ENCODE peak calls at places on chromosomes 3 and 15, in eight cellular contexts. O is IMR-90, Z is fibroblast of lung, V is keratinocyte, A is H1, D is MM.1S, J is hepatocyte, X is mammary epithelial cell. F is an unnamed sample.

GRCh38 chr3:123344175-123344908 is 104.5 kb downstream of the ADCY5 start:
- DNase-seq in J (no peak), V (no peak), A (no peak), Z (peak; percentile 62), O (peak; percentile 74), X (no peak), D (peak; percentile 9), F (no peak)

GRCh38 chr3:13012228-13012691 is 61.0 kb downstream of the IQSEC1 start:
- DNase-seq in Z (peak; percentile 24), J (no peak), A (no peak), O (peak; percentile 44), V (no peak), X (no peak), D (peak; percentile 81), F (no peak)

GRCh38 chr15:88246666-88247446 is 9.7 kb downstream of the NTRK3 start:
- DNase-seq in D (peak; percentile 89), Z (peak; percentile 57), O (peak; percentile 39), V (no peak), A (peak; percentile 92), J (peak; percentile 88), X (peak; percentile 52), F (peak; percentile 53)

GRCh38 chr3:58333206-58334012 is 717 bp downstream of the PXK start:
- DNase-seq in Z (peak; percentile 40), X (no peak), D (peak; percentile 46), O (no peak), J (peak; percentile 42), V (no peak), A (peak; percentile 58), F (no peak)

GRCh38 chr3:47009225-47010049 is 30.0 kb downstream of the NBEAL2 start:
- DNase-seq in D (no peak), V (no peak), A (peak; percentile 83), Z (peak; percentile 94), O (peak; percentile 89), J (peak; percentile 96), X (peak; percentile 20), F (no peak)

GRCh38 chr3:177427096-177427495 is 229.8 kb upstream of the TBL1XR1 start:
- DNase-seq in Z (no peak), V (no peak), D (peak; percentile 95), J (no peak), O (no peak), A (no peak), X (no peak), F (no peak)

GRCh38 chr15:87863152-87863551 is 393.4 kb downstream of the NTRK3 start:
- DNase-seq in Z (peak; percentile 5), O (peak; percentile 16), D (no peak), V (no peak), X (no peak), A (peak; percentile 47), J (peak; percentile 36), F (no peak)

GRCh38 chr3:15279671-15280402 is 52.5 kb downstream of the SH3BP5 start:
- DNase-seq in V (no peak), A (no peak), X (peak; percentile 40), J (no peak), D (no peak), Z (no peak), O (no peak), F (no peak)

GRCh38 chr3:183515968-183516851 is 39.3 kb downstream of the KLHL6 start:
- DNase-seq in V (no peak), Z (no peak), D (peak; percentile 95), J (no peak), A (no peak), X (no peak), O (no peak), F (no peak)

GRCh38 chr3:197327701-197328100 is 29.3 kb upstream of the DLG1 start:
- DNase-seq in V (no peak), Z (peak; percentile 80), O (peak; percentile 56), J (no peak), A (no peak), D (no peak), X (peak; percentile 66), F (no peak)

GRCh38 chr3:11288786-11289637 is 16.8 kb downstream of the ATG7 start:
- DNase-seq in J (peak; percentile 47), A (no peak), X (peak; percentile 93), O (peak; percentile 96), D (no peak), V (peak; percentile 65), Z (peak; percentile 94), F (peak; percentile 18)

GRCh38 chr3:713225-713624 is 379.6 kb upstream of the CNTN6 start:
- DNase-seq in D (no peak), O (no peak), J (no peak), V (peak; percentile 21), Z (no peak), A (no peak), X (peak; percentile 77), F (no peak)

GRCh38 chr3:50599115-50599715 is 12.4 kb downstream of the CISH start:
- DNase-seq in A (no peak), X (no peak), Z (no peak), J (no peak), V (no peak), D (no peak), O (no peak), F (no peak)

GRCh38 chr3:50599716-50600118 is 11.9 kb downstream of the CISH start:
- DNase-seq in J (no peak), A (no peak), O (no peak), X (no peak), V (no peak), D (no peak), Z (no peak), F (no peak)

GRCh38 chr3:50602675-50603191 is 8.8 kb downstream of the CISH start:
- DNase-seq in Z (no peak), J (peak; percentile 50), O (no peak), X (peak; percentile 68), V (no peak), D (no peak), A (no peak), F (no peak)

GRCh38 chr3:50600141-50600753 is 11.3 kb downstream of the CISH start:
- DNase-seq in D (no peak), A (no peak), Z (no peak), O (no peak), J (no peak), V (no peak), X (no peak), F (no peak)

GRCh38 chr3:50600841-50601591 is 10.6 kb downstream of the CISH start:
- DNase-seq in O (peak; percentile 95), Z (peak; percentile 98), A (no peak), V (no peak), J (peak; percentile 96), X (peak; percentile 91), D (no peak), F (peak; percentile 77)
- TF ChIP-seq CTCF in O (no peak), Z (no peak), A (no peak), V (no peak), J (no peak), X (no peak), D (no peak), F (no peak)

DNA sequence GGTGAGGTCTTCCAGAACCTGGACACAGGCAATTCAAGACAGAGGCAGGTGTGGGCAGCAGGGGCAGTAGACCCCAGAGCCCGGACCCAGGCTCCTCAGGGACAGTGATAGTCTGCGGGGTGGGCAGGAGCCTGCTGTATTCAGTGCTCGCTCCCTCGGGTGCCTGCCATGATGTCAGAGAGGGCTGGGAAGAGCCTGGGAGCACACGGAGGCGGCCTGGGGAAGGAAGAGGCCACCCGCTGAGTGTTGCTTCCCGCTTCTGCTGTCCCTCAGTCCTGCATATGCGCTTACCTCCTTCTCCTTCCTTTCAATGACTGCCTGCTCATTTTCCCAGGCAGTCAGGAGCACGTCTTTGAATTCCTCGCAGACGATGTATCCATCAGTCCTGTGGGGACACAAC is 22.8 kb downstream of the TMEM43 start:
- DNase-seq in J (no peak), D (no peak), A (no peak), X (no peak), O (no peak), Z (no peak), V (no peak), F (no peak)
- H3K4me2 ChIP-seq in J (no peak overlapping the region), D (no peak overlapping the region), A (peak overlapping the region; percentile 36), X (no peak overlapping the region), O (no peak overlapping the region), Z (no peak overlapping the region), V (no peak overlapping the region), F (no peak overlapping the region)

DNA sequence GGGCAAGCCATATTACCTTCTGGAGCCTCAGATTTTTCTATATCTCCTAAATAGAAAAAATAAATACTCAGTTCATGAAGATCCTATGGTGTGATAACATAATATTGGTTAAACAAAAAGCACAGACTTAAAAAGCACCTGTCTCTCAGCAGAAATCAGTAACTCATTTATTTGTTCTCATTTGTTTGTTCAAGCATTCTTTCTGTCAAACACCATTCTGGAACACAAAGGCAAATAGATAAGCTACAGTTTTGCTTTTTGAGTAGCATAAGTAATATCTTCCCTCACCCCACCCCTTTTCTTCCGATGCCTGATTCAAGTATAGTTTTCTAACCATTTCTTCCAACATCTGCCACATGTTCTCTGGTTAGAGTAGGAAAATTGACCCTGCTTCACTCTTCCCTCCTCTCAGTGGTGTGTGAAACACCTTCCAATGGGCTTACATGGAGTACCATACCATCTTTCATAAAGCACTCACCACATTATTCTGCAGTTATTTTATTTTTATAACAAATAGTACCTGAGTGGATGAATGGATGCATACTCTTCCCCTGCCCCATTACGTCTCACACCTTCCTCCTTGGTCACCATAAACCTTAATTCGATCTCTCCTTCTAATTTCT is 8.4 kb upstream of the IL1RAP start:
- DNase-seq in V (no peak), Z (no peak), A (no peak), D (no peak), X (no peak), J (no peak), O (no peak), F (no peak)
- TF ChIP-seq CTCF in V (no peak), Z (no peak), A (no peak), D (no peak), X (no peak), J (no peak), O (no peak), F (no peak)

GRCh38 chr3:143288944-143289343 is 169.4 kb downstream of the CHST2 start:
- DNase-seq in A (no peak), D (no peak), X (no peak), Z (no peak), V (no peak), O (no peak), J (no peak), F (no peak)

GRCh38 chr3:143286392-143287010 is 166.9 kb downstream of the CHST2 start:
- DNase-seq in Z (no peak), A (no peak), J (no peak), D (no peak), V (no peak), O (no peak), X (no peak), F (no peak)

GRCh38 chr3:143291826-143292447 is 172.4 kb downstream of the CHST2 start:
- DNase-seq in D (no peak), A (no peak), O (no peak), V (no peak), Z (peak; percentile 18), X (no peak), J (no peak), F (no peak)

GRCh38 chr3:143283432-143284128 is 164.0 kb downstream of the CHST2 start:
- DNase-seq in V (no peak), O (no peak), J (no peak), D (no peak), Z (no peak), A (no peak), X (peak; percentile 74), F (peak; percentile 21)

DNA sequence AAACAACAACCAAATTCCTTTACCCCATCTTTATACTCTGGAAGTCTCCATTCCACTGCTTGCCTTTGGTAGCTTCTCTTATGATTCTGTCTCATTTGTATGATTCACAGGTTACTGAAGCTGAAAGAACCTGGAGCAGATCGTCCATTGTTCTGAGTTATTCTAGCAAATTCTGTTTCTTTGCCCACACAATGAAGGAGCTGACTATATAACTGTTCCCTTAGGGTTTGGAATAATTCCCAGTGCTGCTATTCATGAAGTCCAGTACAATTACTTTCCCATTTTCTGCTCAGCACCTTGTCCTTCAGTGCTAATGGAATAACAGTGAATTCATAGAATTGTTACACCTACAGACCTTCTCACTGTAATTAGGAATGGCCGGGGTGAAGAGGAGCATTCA is 167.8 kb downstream of the CHST2 start:
- DNase-seq in Z (no peak), V (no peak), A (no peak), J (no peak), D (no peak), X (no peak), O (no peak), F (no peak)
- H3K4me2 ChIP-seq in Z (no peak overlapping the region), V (no peak overlapping the region), A (no peak overlapping the region), J (no peak overlapping the region), D (no peak overlapping the region), X (no peak overlapping the region), O (no peak overlapping the region), F (no peak overlapping the region)

F was measured in HCT116.